ENCODE peak calls at places on chromosomes 3 and 15, in six cellular contexts. D, H, E, G, Z and T are unnamed samples.

GRCh38 chr3:76859596-76859995 is 180.3 kb upstream of the ROBO2 start:
- DNase-seq in D (no peak), H (peak), E (no peak), G (no peak), Z (no peak), T (no peak)

GRCh38 chr15:72688697-72689096 is 2.7 kb downstream of the BBS4 start:
- DNase-seq in D (no peak), H (no peak), E (no peak), G (no peak), Z (no peak), T (no peak)

GRCh38 chr3:77746892-77747291 is 707.0 kb downstream of the ROBO2 start:
- DNase-seq in D (no peak), H (no peak), E (no peak), G (no peak), Z (no peak), T (no peak)

GRCh38 chr3:165279471-165279870 is 83.3 kb upstream of the SLITRK3 start:
- DNase-seq in D (no peak), H (no peak), E (no peak), G (no peak), Z (no peak), T (no peak)

GRCh38 chr3:134430950-134431445 is 54.8 kb downstream of the ANAPC13 start:
- DNase-seq in D (no peak), H (no peak), E (no peak), G (no peak), Z (no peak), T (no peak)

GRCh38 chr3:33911525-33912322 is 113.3 kb downstream of the PDCD6IP start:
- DNase-seq in D (no peak), H (no peak), E (no peak), G (no peak), Z (no peak), T (no peak)

GRCh38 chr3:162492446-162493081 is 996.0 kb downstream of the OTOL1 start:
- DNase-seq in D (no peak), H (peak), E (no peak), G (no peak), Z (no peak), T (no peak)

GRCh38 chr3:129919806-129920205 is 26.3 kb upstream of the TMCC1 start:
- DNase-seq in D (no peak), H (no peak), E (no peak), G (no peak), Z (no peak), T (no peak)

GRCh38 chr3:11559816-11560633 is 83.7 kb downstream of the VGLL4 start:
- DNase-seq in D (peak), H (no peak), E (no peak), G (no peak), Z (no peak), T (no peak)

GRCh38 chr15:88621789-88622604 is 857 bp downstream of the AEN start:
- DNase-seq in D (no peak), H (no peak), E (peak), G (peak), Z (no peak), T (no peak)

GRCh38 chr15:101530224-101530958 is 40.9 kb upstream of the PCSK6 start:
- DNase-seq in D (no peak), H (no peak), E (no peak), G (no peak), Z (no peak), T (no peak)

GRCh38 chr15:62323353-62323752 is 158.3 kb upstream of the C2CD4B start:
- DNase-seq in D (no peak), H (no peak), E (no peak), G (no peak), Z (no peak), T (no peak)

GRCh38 chr3:27467545-27467944 is 16.6 kb downstream of the SLC4A7 start:
- DNase-seq in D (no peak), H (no peak), E (no peak), G (no peak), Z (no peak), T (no peak)

GRCh38 chr3:125310623-125311076 is 64.5 kb downstream of the ZNF148 start:
- DNase-seq in D (no peak), H (no peak), E (peak), G (peak), Z (no peak), T (no peak)

GRCh38 chr3:189974372-189974771 is 146.3 kb downstream of the P3H2 start:
- DNase-seq in D (no peak), H (no peak), E (no peak), G (no peak), Z (no peak), T (no peak)

GRCh38 chr15:69380100-69380725 is 33.9 kb upstream of the KIF23 start:
- DNase-seq in D (no peak), H (no peak), E (no peak), G (no peak), Z (no peak), T (no peak)

GRCh38 chr3:177693596-177693995 is 496.3 kb upstream of the TBL1XR1 start:
- DNase-seq in D (no peak), H (no peak), E (no peak), G (no peak), Z (no peak), T (no peak)

GRCh38 chr3:51397389-51397788 is 6.3 kb downstream of the RBM15B start:
- DNase-seq in D (no peak), H (no peak), E (no peak), G (no peak), Z (no peak), T (no peak)

GRCh38 chr3:44890258-44890657 is 15.8 kb downstream of the TGM4 start:
- DNase-seq in D (no peak), H (no peak), E (no peak), G (no peak), Z (no peak), T (no peak)

GRCh38 chr3:16478516-16478915 is 35.0 kb downstream of the RFTN1 start:
- DNase-seq in D (no peak), H (peak), E (no peak), G (no peak), Z (no peak), T (no peak)

GRCh38 chr3:141308588-141309218 is 59.6 kb upstream of the ZBTB38 start:
- DNase-seq in D (peak), H (no peak), E (no peak), G (no peak), Z (peak), T (peak)

GRCh38 chr15:61657461-61657860 is 402.8 kb downstream of the VPS13C start:
- DNase-seq in D (no peak), H (no peak), E (no peak), G (no peak), Z (no peak), T (no peak)

GRCh38 chr15:79834496-79834895 is 62.3 kb downstream of the MTHFS start:
- DNase-seq in D (peak), H (no peak), E (no peak), G (no peak), Z (no peak), T (no peak)

GRCh38 chr3:190566043-190566933 is 52.4 kb downstream of the IL1RAP start:
- DNase-seq in D (peak), H (peak), E (no peak), G (no peak), Z (peak), T (peak)

GRCh38 chr3:49722896-49723295 is 855 bp downstream of the GMPPB start:
- DNase-seq in D (no peak), H (no peak), E (no peak), G (no peak), Z (no peak), T (no peak)

GRCh38 chr3:187041362-187042061 is 97.8 kb downstream of the RPL39L start:
- DNase-seq in D (no peak), H (no peak), E (peak), G (peak), Z (no peak), T (no peak)

GRCh38 chr3:33032937-33033336 is 64.0 kb downstream of the GLB1 start:
- DNase-seq in D (no peak), H (no peak), E (no peak), G (no peak), Z (no peak), T (no peak)

GRCh38 chr15:41429003-41429890 is 12.4 kb downstream of the RTF1 start:
- DNase-seq in D (no peak), H (no peak), E (no peak), G (no peak), Z (no peak), T (no peak)

GRCh38 chr3:42189071-42189470 is 76.9 kb downstream of the CCK start:
- DNase-seq in D (no peak), H (no peak), E (no peak), G (no peak), Z (no peak), T (no peak)

GRCh38 chr3:160929595-160929994 is 173.6 kb downstream of the PPM1L start:
- DNase-seq in D (no peak), H (no peak), E (no peak), G (no peak), Z (peak), T (peak)

GRCh38 chr3:56801597-56802410 is at the start of gene ARHGEF3:
- DNase-seq in D (peak), H (no peak), E (peak), G (peak), Z (peak), T (peak)

GRCh38 chr3:17795733-17796132 is 53.3 kb upstream of the TBC1D5 start:
- DNase-seq in D (no peak), H (no peak), E (no peak), G (no peak), Z (no peak), T (no peak)

GRCh38 chr15:77476999-77477398 is 56.3 kb downstream of the HMG20A start:
- DNase-seq in D (no peak), H (no peak), E (no peak), G (no peak), Z (no peak), T (no peak)